ENCODE peak calls at places on chromosome 21, in five cellular contexts. F is HS-27A, N is left ventricle myocardium inferior, D is ACHN, Q is lower lobe of right lung. X is an unnamed sample.

GRCh38 chr21:36203603-36203889 is 46.9 kb downstream of the DOP1B start:
- DNase-seq in N (no peak), D (peak), Q (no peak), F (no peak), X (no peak)

GRCh38 chr21:37868896-37869295 is 47.4 kb downstream of the KCNJ6 start:
- DNase-seq in D (peak), F (no peak), Q (no peak), N (no peak), X (no peak)

GRCh38 chr21:17725339-17725738 is 93.8 kb downstream of the C21orf91 start:
- DNase-seq in D (no peak), Q (no peak), N (no peak), F (no peak), X (no peak)

GRCh38 chr21:36647279-36648093 is 51.4 kb upstream of the SIM2 start:
- DNase-seq in F (peak), D (peak), N (no peak), Q (no peak), X (no peak)

GRCh38 chr21:14259669-14260458 is 43.9 kb downstream of the RBM11 start:
- DNase-seq in Q (no peak), N (no peak), D (peak), F (no peak), X (no peak)

GRCh38 chr21:16195476-16195875 is 465.7 kb downstream of the USP25 start:
- DNase-seq in Q (no peak), F (peak), N (no peak), D (no peak), X (no peak)

GRCh38 chr21:40793057-40793456 is 53.9 kb downstream of the DSCAM start:
- DNase-seq in Q (no peak), D (no peak), F (no peak), N (no peak), X (no peak)

GRCh38 chr21:23725576-23725975 is 1881.7 kb downstream of the MRPL39 start:
- DNase-seq in Q (no peak), F (no peak), N (no peak), D (peak), X (no peak)

GRCh38 chr21:26534517-26534916 is 38.6 kb downstream of the CYYR1 start:
- DNase-seq in D (no peak), N (no peak), F (no peak), Q (no peak), X (no peak)

GRCh38 chr21:17462276-17462981 is 50.4 kb upstream of the CXADR start:
- DNase-seq in N (no peak), Q (no peak), D (peak), F (no peak), X (no peak)

GRCh38 chr21:38171723-38172344 is 85.0 kb upstream of the KCNJ15 start:
- DNase-seq in N (no peak), D (peak), Q (no peak), F (peak), X (no peak)

GRCh38 chr21:39852021-39852721 is 15.1 kb upstream of the PCP4 start:
- DNase-seq in N (no peak), D (no peak), F (no peak), Q (no peak), X (no peak)

GRCh38 chr21:43611598-43612369 is 47.5 kb downstream of the HSF2BP start:
- DNase-seq in Q (peak), N (peak), F (no peak), D (peak), X (peak)

GRCh38 chr21:26077523-26077922 is 93.0 kb downstream of the APP start:
- DNase-seq in F (no peak), Q (no peak), D (no peak), N (no peak), X (no peak)

GRCh38 chr21:26140185-26140584 is 30.4 kb downstream of the APP start:
- DNase-seq in Q (no peak), D (peak), N (peak), F (peak), X (peak)

GRCh38 chr21:39080366-39080765 is 102.9 kb downstream of the PSMG1 start:
- DNase-seq in F (no peak), Q (no peak), D (no peak), N (no peak), X (no peak)

GRCh38 chr21:27043377-27043776 is 76.5 kb upstream of the ADAMTS5 start:
- DNase-seq in D (no peak), N (no peak), F (no peak), Q (no peak), X (no peak)

GRCh38 chr21:42444745-42445059 is 41.0 kb downstream of the UBASH3A start:
- DNase-seq in N (no peak), Q (no peak), D (no peak), F (no peak), X (no peak)

GRCh38 chr21:42845296-42845965 is 33.9 kb downstream of the WDR4 start:
- DNase-seq in F (no peak), D (no peak), Q (peak), N (peak), X (peak)

GRCh38 chr21:18369115-18369514 is 34.5 kb downstream of the TMPRSS15 start:
- DNase-seq in N (no peak), Q (no peak), D (peak), F (no peak), X (no peak)

GRCh38 chr21:45405819-45406762 is 1.1 kb downstream of the COL18A1 start:
- DNase-seq in D (peak), F (no peak), N (peak), Q (peak), X (peak)

GRCh38 chr21:20276377-20276776 is 721.8 kb upstream of the NCAM2 start:
- DNase-seq in F (no peak), Q (no peak), N (no peak), D (no peak), X (no peak)

GRCh38 chr21:38729745-38730401 is 75.9 kb upstream of the ETS2 start:
- DNase-seq in D (no peak), Q (no peak), N (no peak), F (no peak), X (no peak)

GRCh38 chr21:35616090-35616489 is 444.2 kb downstream of the SETD4 start:
- DNase-seq in D (peak), F (no peak), N (no peak), Q (no peak), X (no peak)

GRCh38 chr21:41630249-41630648 is 122.3 kb upstream of the TMPRSS2 start:
- DNase-seq in F (peak), D (peak), N (no peak), Q (no peak), X (no peak)

GRCh38 chr21:43604505-43605204 is 54.6 kb downstream of the HSF2BP start:
- DNase-seq in D (no peak), F (no peak), N (no peak), Q (no peak), X (no peak)

GRCh38 chr21:41566500-41567014 is 58.6 kb upstream of the TMPRSS2 start:
- DNase-seq in Q (no peak), N (no peak), D (no peak), F (no peak), X (no peak)